ENCODE peak calls at places on chromosomes 2 and 18, in ten cellular contexts. K is CD8-positive, alpha-beta memory T cell; D is tibial artery; U is AG09309; G is stomach; Q is cardiac muscle cell; P is HCT116; A is pancreas; J is A549; S is left ventricle myocardium inferior. T is an unnamed sample.

GRCh38 chr2:57906152-57906732 is 140.4 kb upstream of the VRK2 start:
- DNase-seq in K (no peak), D (no peak), U (peak), G (no peak), Q (peak), P (no peak), A (no peak), J (peak), S (no peak), T (no peak)

GRCh38 chr2:37569986-37570688 is 101.3 kb downstream of the CDC42EP3 start:
- DNase-seq in K (no peak), D (no peak), U (no peak), G (no peak), Q (no peak), P (no peak), A (no peak), J (no peak), S (no peak), T (no peak)

GRCh38 chr2:237538001-237538720 is 28.2 kb upstream of the PRLH start:
- DNase-seq in K (no peak), D (no peak), U (no peak), G (no peak), Q (no peak), P (no peak), A (no peak), J (no peak), S (no peak), T (no peak)

GRCh38 chr2:240702640-240703011 is 11.0 kb downstream of the AQP12A start:
- DNase-seq in K (no peak), D (no peak), U (no peak), G (no peak), Q (no peak), P (no peak), A (peak), J (no peak), S (peak), T (no peak)

GRCh38 chr2:119721904-119722303 is 37.8 kb upstream of the PTPN4 start:
- DNase-seq in K (no peak), D (no peak), U (no peak), G (no peak), Q (no peak), P (no peak), A (no peak), J (no peak), S (no peak), T (no peak)

GRCh38 chr2:153557211-153557610 is 78.6 kb upstream of the RPRM start:
- DNase-seq in K (no peak), D (no peak), U (no peak), G (no peak), Q (no peak), P (no peak), A (no peak), J (peak), S (no peak), T (no peak)

GRCh38 chr2:115867024-115867423 is 1424.6 kb downstream of the DPP10 start:
- DNase-seq in K (no peak), D (no peak), U (no peak), G (no peak), Q (no peak), P (no peak), A (no peak), J (no peak), S (no peak), T (no peak)

GRCh38 chr2:222025891-222026271 is 272.9 kb downstream of the PAX3 start:
- DNase-seq in K (no peak), D (no peak), U (no peak), G (no peak), Q (no peak), P (no peak), A (no peak), J (no peak), S (no peak), T (no peak)

GRCh38 chr2:115084446-115084845 is 642.0 kb downstream of the DPP10 start:
- DNase-seq in K (no peak), D (no peak), U (no peak), G (no peak), Q (no peak), P (no peak), A (no peak), J (no peak), S (no peak), T (no peak)

GRCh38 chr2:234970467-234970866 is 18.6 kb downstream of the SH3BP4 start:
- DNase-seq in K (no peak), D (no peak), U (peak), G (no peak), Q (no peak), P (no peak), A (no peak), J (no peak), S (no peak), T (no peak)

GRCh38 chr2:234967874-234968208 is 16.0 kb downstream of the SH3BP4 start:
- DNase-seq in K (no peak), D (no peak), U (no peak), G (no peak), Q (no peak), P (no peak), A (no peak), J (no peak), S (no peak), T (no peak)

GRCh38 chr2:234967201-234967873 is 15.5 kb downstream of the SH3BP4 start:
- DNase-seq in K (no peak), D (peak), U (no peak), G (no peak), Q (no peak), P (no peak), A (no peak), J (no peak), S (no peak), T (no peak)

GRCh38 chr2:234969329-234970157 is 17.7 kb downstream of the SH3BP4 start:
- DNase-seq in K (no peak), D (no peak), U (no peak), G (no peak), Q (no peak), P (no peak), A (no peak), J (no peak), S (no peak), T (no peak)

GRCh38 chr2:234968633-234969328 is 17.0 kb downstream of the SH3BP4 start:
- DNase-seq in K (no peak), D (no peak), U (no peak), G (no peak), Q (no peak), P (no peak), A (no peak), J (no peak), S (no peak), T (no peak)
- H3K4me3 ChIP-seq in K (no peak), D (no peak), U (no peak), G (no peak), Q (no peak), P (no peak), A (no peak), J (no peak), S (no peak), T (no peak)

GRCh38 chr2:156320491-156320896 is 12.0 kb downstream of the NR4A2 start:
- DNase-seq in K (no peak), D (peak), U (no peak), G (peak), Q (peak), P (no peak), A (peak), J (peak), S (peak), T (no peak)

GRCh38 chr2:156323754-156324153 is 8.8 kb downstream of the NR4A2 start:
- DNase-seq in K (no peak), D (no peak), U (no peak), G (no peak), Q (no peak), P (no peak), A (no peak), J (no peak), S (no peak), T (no peak)

GRCh38 chr2:156322681-156323211 is 9.8 kb downstream of the NR4A2 start:
- DNase-seq in K (peak), D (no peak), U (no peak), G (no peak), Q (peak), P (no peak), A (no peak), J (no peak), S (no peak), T (no peak)

GRCh38 chr2:156321243-156321904 is 11.1 kb downstream of the NR4A2 start:
- DNase-seq in K (peak), D (no peak), U (no peak), G (peak), Q (peak), P (no peak), A (peak), J (no peak), S (no peak), T (no peak)

DNA sequence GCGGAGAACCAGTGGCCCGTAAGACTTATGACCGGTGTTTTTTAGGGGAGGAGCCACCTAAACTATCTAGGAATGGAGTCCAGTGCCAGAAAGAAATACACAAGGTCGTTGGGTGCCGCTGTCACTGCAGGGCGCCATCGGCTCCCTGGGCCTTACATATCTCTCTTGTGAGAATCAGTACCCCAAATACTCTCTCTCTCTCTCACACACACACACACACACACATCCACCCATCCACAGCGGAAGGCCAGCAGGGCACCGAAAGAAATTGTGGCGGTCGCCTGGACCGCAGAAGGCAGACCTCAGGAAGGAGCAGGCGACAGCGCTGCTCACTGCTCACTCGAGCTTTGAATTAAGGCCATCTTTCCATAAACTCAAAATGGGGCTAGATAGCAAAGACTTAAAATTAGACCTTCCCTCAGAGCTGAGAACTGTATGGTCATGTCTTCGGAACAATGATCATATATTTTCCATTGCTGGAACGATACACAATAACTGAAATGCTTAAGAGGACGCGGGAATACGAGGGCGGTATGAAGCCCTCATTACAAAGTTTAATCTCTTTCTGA is 10.3 kb downstream of the NR4A2 start:
- DNase-seq in K (peak), D (no peak), U (no peak), G (no peak), Q (peak), P (no peak), A (no peak), J (no peak), S (no peak), T (no peak)
- H3K4me3 ChIP-seq in K (peak), D (peak), U (no peak), G (peak), Q (peak), P (no peak), A (no peak), J (no peak), S (peak), T (peak)

GRCh38 chr2:218896501-218897393 is 16.1 kb downstream of the WNT10A start:
- DNase-seq in K (peak), D (no peak), U (no peak), G (peak), Q (no peak), P (no peak), A (no peak), J (no peak), S (no peak), T (no peak)

GRCh38 chr2:218899147-218899546 is 18.5 kb downstream of the WNT10A start:
- DNase-seq in K (no peak), D (no peak), U (no peak), G (no peak), Q (no peak), P (no peak), A (no peak), J (no peak), S (no peak), T (no peak)

GRCh38 chr2:218898109-218898878 is 17.6 kb downstream of the WNT10A start:
- DNase-seq in K (peak), D (peak), U (no peak), G (peak), Q (peak), P (no peak), A (peak), J (peak), S (peak), T (no peak)

GRCh38 chr2:218895758-218896500 is 15.3 kb downstream of the WNT10A start:
- DNase-seq in K (no peak), D (no peak), U (no peak), G (no peak), Q (no peak), P (no peak), A (no peak), J (no peak), S (no peak), T (no peak)

DNA sequence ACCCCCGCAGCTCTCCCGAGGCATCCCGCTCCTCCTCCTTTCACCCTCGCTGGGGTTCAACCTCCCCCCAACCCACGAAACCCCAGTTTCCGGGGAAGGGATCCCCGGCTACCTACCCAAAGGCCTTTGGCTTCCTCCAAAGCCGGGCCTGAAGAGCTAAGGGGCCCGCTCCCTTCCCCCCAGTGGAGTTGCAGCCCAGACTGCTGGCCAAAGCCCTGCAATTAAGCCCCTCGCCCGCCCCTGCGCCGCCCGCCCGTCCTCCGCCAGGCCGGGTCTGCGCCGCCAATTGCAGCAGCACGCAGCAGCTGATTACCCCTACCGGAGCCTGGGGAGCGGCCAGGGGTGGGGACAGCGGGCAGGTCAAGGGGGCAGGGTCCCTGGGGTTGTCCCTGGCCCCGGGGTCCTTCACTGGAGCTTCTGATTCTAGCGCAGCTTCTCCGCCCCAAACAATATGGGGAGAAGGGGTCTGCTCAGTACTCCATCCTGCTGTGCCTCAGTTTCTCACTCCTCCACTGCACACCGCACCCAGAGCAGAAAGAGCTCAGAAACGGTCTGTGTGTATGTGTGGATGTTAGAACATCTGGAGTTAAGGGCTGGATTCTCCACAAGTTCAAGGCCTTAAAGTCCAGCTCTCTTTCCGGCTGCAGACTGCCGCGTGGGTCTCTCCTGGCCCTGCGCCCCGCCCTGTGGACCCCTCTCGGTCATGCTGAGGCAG is 16.9 kb downstream of the WNT10A start:
- DNase-seq in K (no peak), D (no peak), U (no peak), G (no peak), Q (no peak), P (no peak), A (no peak), J (no peak), S (no peak), T (no peak)
- H3K4me3 ChIP-seq in K (peak), D (no peak), U (no peak), G (peak), Q (no peak), P (peak), A (no peak), J (peak), S (peak), T (peak)

GRCh38 chr2:68767996-68768395 is 33.4 kb downstream of the ARHGAP25 start:
- DNase-seq in K (no peak), D (no peak), U (no peak), G (no peak), Q (no peak), P (no peak), A (no peak), J (no peak), S (no peak), T (no peak)

GRCh38 chr2:68766378-68766845 is 31.8 kb downstream of the ARHGAP25 start:
- DNase-seq in K (peak), D (peak), U (no peak), G (peak), Q (peak), P (no peak), A (no peak), J (no peak), S (peak), T (no peak)

GRCh38 chr2:68768461-68768860 is 33.9 kb downstream of the ARHGAP25 start:
- DNase-seq in K (no peak), D (no peak), U (no peak), G (no peak), Q (no peak), P (no peak), A (no peak), J (no peak), S (no peak), T (no peak)

GRCh38 chr2:68765739-68766377 is 31.2 kb downstream of the ARHGAP25 start:
- DNase-seq in K (no peak), D (no peak), U (no peak), G (no peak), Q (no peak), P (no peak), A (no peak), J (no peak), S (no peak), T (no peak)

GRCh38 chr2:68767031-68767961 is 32.7 kb downstream of the ARHGAP25 start:
- DNase-seq in K (peak), D (no peak), U (no peak), G (no peak), Q (no peak), P (no peak), A (peak), J (no peak), S (no peak), T (no peak)
- H3K4me3 ChIP-seq in K (peak), D (no peak), U (no peak), G (no peak), Q (no peak), P (no peak), A (no peak), J (no peak), S (no peak), T (no peak)

GRCh38 chr2:84678214-84678613 is 161.9 kb downstream of the DNAH6 start:
- DNase-seq in K (peak), D (no peak), U (no peak), G (no peak), Q (no peak), P (no peak), A (no peak), J (no peak), S (no peak), T (no peak)

GRCh38 chr2:84674099-84674498 is 157.8 kb downstream of the DNAH6 start:
- DNase-seq in K (no peak), D (no peak), U (no peak), G (no peak), Q (no peak), P (no peak), A (no peak), J (no peak), S (no peak), T (no peak)

GRCh38 chr2:84669122-84669521 is 152.8 kb downstream of the DNAH6 start:
- DNase-seq in K (no peak), D (no peak), U (no peak), G (no peak), Q (no peak), P (no peak), A (no peak), J (no peak), S (no peak), T (no peak)

GRCh38 chr2:84676295-84676694 is 160.0 kb downstream of the DNAH6 start:
- DNase-seq in K (no peak), D (no peak), U (peak), G (no peak), Q (no peak), P (no peak), A (no peak), J (no peak), S (no peak), T (no peak)

GRCh38 chr2:84674586-84674985 is 158.3 kb downstream of the DNAH6 start:
- DNase-seq in K (no peak), D (no peak), U (no peak), G (no peak), Q (no peak), P (no peak), A (no peak), J (no peak), S (no peak), T (no peak)
- H3K4me3 ChIP-seq in K (no peak), D (no peak), U (no peak), G (no peak), Q (no peak), P (no peak), A (no peak), J (no peak), S (no peak), T (no peak)

DNA sequence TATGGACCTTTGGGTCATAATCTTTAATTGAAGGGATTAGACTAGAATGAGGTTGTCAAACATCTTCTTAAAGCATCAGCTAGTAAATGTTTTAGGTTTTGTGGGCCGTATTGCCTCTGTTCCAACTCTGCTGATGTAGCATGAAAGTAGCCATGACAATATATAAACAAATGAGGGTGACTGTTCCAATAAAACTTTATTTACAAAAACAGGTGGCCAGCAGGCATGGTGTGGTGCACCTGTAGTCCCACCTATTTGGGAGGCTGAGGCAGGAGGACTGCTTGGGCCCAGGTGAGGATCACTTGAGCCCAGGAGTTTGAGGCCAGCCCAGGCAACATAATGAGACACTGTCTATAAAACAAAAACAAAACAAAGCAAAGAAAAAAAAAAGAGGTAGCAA is 18.4 kb downstream of the LIPG start:
- DNase-seq in K (no peak), D (no peak), U (no peak), G (no peak), Q (no peak), P (no peak), A (no peak), J (no peak), S (no peak), T (no peak)
- H3K4me3 ChIP-seq in K (no peak), D (no peak), U (no peak), G (no peak), Q (no peak), P (no peak), A (no peak), J (no peak), S (no peak), T (no peak)

GRCh38 chr2:169452080-169452479 is 27.2 kb upstream of the BBS5 start:
- DNase-seq in K (no peak), D (no peak), U (peak), G (no peak), Q (peak), P (peak), A (no peak), J (peak), S (no peak), T (no peak)

GRCh38 chr2:169446452-169446851 is 32.8 kb upstream of the BBS5 start:
- DNase-seq in K (no peak), D (no peak), U (no peak), G (no peak), Q (no peak), P (no peak), A (no peak), J (no peak), S (no peak), T (no peak)

GRCh38 chr2:169448865-169449264 is 30.4 kb upstream of the BBS5 start:
- DNase-seq in K (no peak), D (no peak), U (no peak), G (no peak), Q (no peak), P (no peak), A (no peak), J (no peak), S (no peak), T (no peak)
- H3K4me3 ChIP-seq in K (no peak), D (no peak), U (no peak), G (no peak), Q (no peak), P (no peak), A (no peak), J (no peak), S (no peak), T (no peak)

DNA sequence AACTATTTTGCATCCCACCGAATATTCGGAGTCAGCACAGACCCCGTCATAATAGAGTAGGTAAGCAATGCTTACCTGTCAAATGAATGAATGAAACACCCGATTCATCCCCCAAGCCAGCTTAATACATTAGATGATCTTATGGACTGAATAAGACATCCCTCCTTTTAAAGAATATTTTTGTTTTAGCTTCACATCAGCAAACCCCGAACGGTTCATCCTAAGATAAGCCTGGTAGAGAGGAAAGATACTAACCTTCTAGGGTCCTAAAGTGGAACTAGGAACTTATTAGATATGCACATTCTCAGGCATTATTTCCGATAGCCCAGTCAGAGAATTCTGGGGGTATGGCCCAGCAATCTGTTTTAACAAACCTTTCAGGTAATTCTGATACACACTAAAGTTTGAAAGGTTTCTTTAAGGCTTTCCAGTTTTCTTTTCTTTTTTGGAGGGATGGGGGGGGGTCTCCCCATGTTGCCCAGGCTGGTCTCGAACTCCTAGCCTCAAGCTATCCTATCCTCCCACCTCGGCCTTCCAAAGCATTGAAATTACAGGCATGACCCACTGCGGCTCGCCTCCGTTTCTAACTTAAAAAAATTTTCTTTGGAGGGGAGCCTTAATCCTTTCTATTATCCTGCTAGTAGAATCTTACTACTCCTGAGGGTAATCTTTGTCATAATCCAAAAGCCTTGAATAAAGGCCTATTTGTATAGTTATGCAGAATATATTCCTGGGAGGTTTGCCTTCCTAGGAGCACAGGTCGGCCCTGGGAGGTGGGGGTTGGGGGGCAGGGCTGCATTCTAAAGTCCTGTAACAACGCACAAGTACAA is 1.0 kb upstream of the ACTR3 start:
- DNase-seq in K (no peak), D (no peak), U (no peak), G (peak), Q (no peak), P (no peak), A (no peak), J (no peak), S (peak), T (no peak)
- H3K4me3 ChIP-seq in K (peak), D (peak), U (peak), G (peak), Q (peak), P (peak), A (peak), J (peak), S (peak), T (peak)